ENCODE peak calls at places on chromosomes 16 and 17, in eight cellular contexts. J is nephron progenitor cell, M is epithelial cell of esophagus, X is GM23338, D is astrocyte, O is heart right ventricle, R is HepG2, E is K562. A is an unnamed sample.

GRCh38 chr17:36632916-36633846 is 31.8 kb downstream of the MRM1 start:
- DNase-seq in J (no peak), M (no peak), X (peak), D (no peak), O (no peak), R (no peak), E (no peak), A (no peak)

GRCh38 chr17:49585422-49586027 is 9.9 kb downstream of the NXPH3 start:
- DNase-seq in J (no peak), M (no peak), X (peak), D (no peak), O (no peak), R (no peak), E (peak), A (no peak)

GRCh38 chr16:51449441-51449840 is 298.4 kb upstream of the SALL1 start:
- DNase-seq in J (peak), M (no peak), X (no peak), D (no peak), O (no peak), R (no peak), E (no peak), A (no peak)

GRCh38 chr17:81878294-81878693 is 7.2 kb upstream of the ARHGDIA start:
- DNase-seq in J (no peak), M (no peak), X (no peak), D (no peak), O (no peak), R (no peak), E (no peak), A (no peak)

GRCh38 chr17:29358421-29358820 is 31.7 kb upstream of the TAOK1 start:
- DNase-seq in J (no peak), M (peak), X (no peak), D (peak), O (no peak), R (no peak), E (no peak), A (no peak)

GRCh38 chr17:81393684-81394376 is 1.4 kb upstream of the BAHCC1 start:
- DNase-seq in J (peak), M (peak), X (peak), D (peak), O (peak), R (peak), E (peak), A (peak)

GRCh38 chr16:70472786-70473433 is 18.5 kb downstream of the FCSK start:
- DNase-seq in J (no peak), M (no peak), X (peak), D (no peak), O (no peak), R (no peak), E (no peak), A (no peak)

GRCh38 chr17:15945493-15946209 is 721 bp downstream of the ADORA2B start:
- DNase-seq in J (peak), M (peak), X (peak), D (no peak), O (no peak), R (no peak), E (peak), A (no peak)

GRCh38 chr17:8681175-8681949 is 50.8 kb upstream of the MYH10 start:
- DNase-seq in J (no peak), M (no peak), X (no peak), D (peak), O (peak), R (no peak), E (no peak), A (no peak)

GRCh38 chr17:59287452-59287851 is 44.0 kb upstream of the YPEL2 start:
- DNase-seq in J (no peak), M (peak), X (no peak), D (peak), O (no peak), R (no peak), E (peak), A (no peak)

GRCh38 chr17:43915561-43915960 is 8.2 kb upstream of the MPP2 start:
- DNase-seq in J (no peak), M (no peak), X (no peak), D (no peak), O (no peak), R (no peak), E (no peak), A (no peak)

GRCh38 chr17:68963958-68964357 is 8.8 kb upstream of the ABCA8 start:
- DNase-seq in J (no peak), M (peak), X (no peak), D (no peak), O (no peak), R (no peak), E (no peak), A (no peak)

GRCh38 chr16:22054847-22055590 is 37.3 kb upstream of the VWA3A start:
- DNase-seq in J (no peak), M (no peak), X (no peak), D (no peak), O (no peak), R (no peak), E (peak), A (no peak)

GRCh38 chr17:79912552-79913330 is 73.5 kb upstream of the CBX4 start:
- DNase-seq in J (no peak), M (no peak), X (peak), D (no peak), O (no peak), R (no peak), E (no peak), A (no peak)

GRCh38 chr16:66289051-66289680 is 77.3 kb upstream of the CDH5 start:
- DNase-seq in J (no peak), M (no peak), X (no peak), D (no peak), O (no peak), R (no peak), E (no peak), A (no peak)

GRCh38 chr17:27980035-27980434 is 62.4 kb upstream of the NLK start:
- DNase-seq in J (no peak), M (peak), X (no peak), D (peak), O (peak), R (no peak), E (no peak), A (no peak)

GRCh38 chr16:71460246-71460645 is 1.8 kb downstream of the ZNF23 start:
- DNase-seq in J (no peak), M (peak), X (no peak), D (peak), O (no peak), R (no peak), E (no peak), A (no peak)

GRCh38 chr16:23670137-23670776 is 8.4 kb upstream of the PLK1 start:
- DNase-seq in J (no peak), M (peak), X (no peak), D (peak), O (no peak), R (no peak), E (no peak), A (no peak)

GRCh38 chr17:3888343-3889171 is 4.3 kb downstream of the CAMKK1 start:
- DNase-seq in J (peak), M (peak), X (peak), D (peak), O (peak), R (no peak), E (peak), A (peak)

GRCh38 chr16:69320731-69321073 is 9.6 kb downstream of the VPS4A start:
- DNase-seq in J (no peak), M (no peak), X (no peak), D (no peak), O (no peak), R (no peak), E (no peak), A (no peak)

GRCh38 chr17:45291170-45291805 is 25.5 kb downstream of the MAP3K14 start:
- DNase-seq in J (no peak), M (no peak), X (no peak), D (no peak), O (no peak), R (no peak), E (no peak), A (no peak)

GRCh38 chr17:81418710-81419332 is 23.6 kb downstream of the BAHCC1 start:
- DNase-seq in J (no peak), M (peak), X (no peak), D (no peak), O (no peak), R (no peak), E (no peak), A (no peak)

GRCh38 chr16:76676356-76676755 is 399.2 kb downstream of the CNTNAP4 start:
- DNase-seq in J (no peak), M (peak), X (peak), D (no peak), O (no peak), R (no peak), E (no peak), A (no peak)

GRCh38 chr17:57045868-57046671 is 39.0 kb upstream of the AKAP1 start:
- DNase-seq in J (no peak), M (no peak), X (peak), D (no peak), O (no peak), R (no peak), E (no peak), A (no peak)

GRCh38 chr16:56930516-56931252 is 1.3 kb upstream of the HERPUD1 start:
- DNase-seq in J (no peak), M (no peak), X (peak), D (no peak), O (no peak), R (no peak), E (no peak), A (no peak)

GRCh38 chr17:60577147-60577925 is 22.7 kb upstream of the PPM1D start:
- DNase-seq in J (no peak), M (no peak), X (peak), D (peak), O (peak), R (peak), E (peak), A (peak)

GRCh38 chr17:31392856-31393748 is 1.6 kb downstream of the RAB11FIP4 start:
- DNase-seq in J (no peak), M (peak), X (peak), D (no peak), O (peak), R (no peak), E (no peak), A (peak)

GRCh38 chr17:79803997-79804855 is 7.3 kb upstream of the CBX8 start:
- DNase-seq in J (peak), M (peak), X (peak), D (no peak), O (no peak), R (no peak), E (no peak), A (no peak)

GRCh38 chr16:66525396-66526180 is 24.3 kb downstream of the TK2 start:
- DNase-seq in J (no peak), M (no peak), X (no peak), D (peak), O (no peak), R (no peak), E (no peak), A (no peak)

GRCh38 chr17:58402679-58403078 is 14.7 kb downstream of the RNF43 start:
- DNase-seq in J (no peak), M (peak), X (peak), D (peak), O (no peak), R (no peak), E (no peak), A (no peak)

GRCh38 chr16:88628512-88628974 is 9.8 kb upstream of the IL17C start:
- DNase-seq in J (peak), M (no peak), X (peak), D (no peak), O (peak), R (peak), E (peak), A (no peak)
- TF ChIP-seq CTCF in J (peak), M (no peak), X (peak), D (peak), O (peak), R (peak), E (peak), A (no peak)

DNA sequence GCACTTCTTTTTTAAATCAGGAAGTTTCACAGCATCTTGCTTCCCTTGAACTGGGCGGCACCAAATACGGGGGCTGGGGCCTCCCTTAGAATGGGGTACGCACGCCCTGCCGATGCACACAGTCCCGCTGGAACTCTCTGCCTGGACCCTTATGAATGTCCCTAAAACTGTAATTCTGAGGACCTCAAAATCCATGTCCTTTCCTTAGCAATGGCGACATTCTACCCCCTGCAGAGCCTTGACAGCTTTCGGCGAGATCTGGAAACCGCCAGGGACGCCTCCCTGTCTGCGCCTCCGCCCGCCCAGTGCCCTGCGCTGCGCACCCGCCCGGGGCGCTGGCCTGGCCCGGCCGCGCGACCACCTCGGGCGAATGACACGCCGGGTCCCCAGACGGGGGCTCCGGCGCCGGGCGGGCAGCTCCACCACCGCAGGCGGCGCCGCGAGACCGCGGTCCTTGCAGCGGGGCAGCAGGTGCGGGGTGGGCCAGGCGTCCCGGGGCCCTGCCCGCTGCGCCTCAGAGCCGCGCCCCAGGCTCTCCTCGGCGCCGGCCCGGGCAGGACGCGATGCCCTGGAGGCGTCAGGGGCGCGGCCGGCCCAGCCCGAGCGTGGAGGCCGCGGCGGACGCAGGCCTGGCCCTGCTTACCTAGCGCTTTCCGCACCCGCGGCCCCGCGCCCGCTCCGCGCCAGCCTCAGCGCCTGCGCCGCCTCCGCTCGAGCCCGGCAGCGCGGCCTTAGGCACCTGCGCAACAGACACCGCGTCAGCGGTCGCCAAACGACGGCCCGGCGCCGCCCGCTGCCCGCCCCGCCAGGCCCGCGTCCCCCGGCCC is 548 bp downstream of the HAGH start:
- DNase-seq in J (peak), M (peak), X (peak), D (peak), O (peak), R (peak), E (peak), A (no peak)
- TF ChIP-seq CTCF in J (no peak), M (no peak), X (no peak), D (no peak), O (peak), R (no peak), E (peak), A (peak)

DNA sequence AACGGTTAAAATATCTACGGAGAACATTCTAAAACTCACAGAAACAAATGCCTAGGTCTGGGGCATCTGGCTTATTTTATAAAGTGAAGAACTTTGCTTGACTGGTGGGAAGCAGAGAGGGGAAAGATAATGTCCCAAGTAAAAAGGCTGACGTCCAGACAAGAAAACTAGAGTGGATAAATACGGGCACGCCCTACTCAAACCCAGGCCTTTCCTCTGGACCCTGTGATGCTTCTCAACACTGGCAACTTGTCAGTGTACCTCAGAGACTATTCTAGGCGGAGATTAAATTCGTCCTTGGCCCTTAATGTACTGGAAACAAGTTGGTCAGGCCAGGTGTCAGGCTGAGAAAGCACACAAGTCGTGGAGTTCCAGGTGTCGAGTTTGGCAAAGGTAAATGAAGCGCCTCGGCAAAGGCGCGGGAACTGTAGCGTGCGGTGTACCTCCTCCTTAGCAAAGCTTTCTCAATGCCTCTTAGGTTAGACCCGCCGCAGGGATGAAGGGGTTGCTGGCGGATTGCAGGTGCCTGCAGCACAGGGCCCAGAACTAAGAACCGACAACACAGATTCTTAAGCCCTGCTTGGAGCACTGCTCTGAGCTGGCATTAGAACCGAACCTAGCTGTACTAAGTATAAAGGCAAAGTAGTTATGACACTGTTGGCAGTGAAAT is 668 bp upstream of the UNK start:
- DNase-seq in J (no peak), M (no peak), X (peak), D (no peak), O (no peak), R (no peak), E (peak), A (no peak)
- TF ChIP-seq CTCF in J (no peak), M (no peak), X (no peak), D (no peak), O (no peak), R (no peak), E (no peak), A (no peak)

GRCh38 chr16:49592507-49593422 is 219.2 kb downstream of the C16orf78 start:
- DNase-seq in J (peak), M (no peak), X (peak), D (peak), O (peak), R (peak), E (peak), A (no peak)
- TF ChIP-seq CTCF in J (peak), M (peak), X (peak), D (peak), O (peak), R (peak), E (peak), A (no peak)

GRCh38 chr16:87854053-87854906 is 15.0 kb downstream of the SLC7A5 start:
- DNase-seq in J (no peak), M (peak), X (no peak), D (no peak), O (no peak), R (peak), E (peak), A (no peak)

GRCh38 chr16:87851141-87851587 is 18.1 kb downstream of the SLC7A5 start:
- DNase-seq in J (no peak), M (peak), X (no peak), D (no peak), O (no peak), R (no peak), E (no peak), A (no peak)

GRCh38 chr16:87854907-87855683 is 14.2 kb downstream of the SLC7A5 start:
- DNase-seq in J (no peak), M (no peak), X (no peak), D (no peak), O (no peak), R (no peak), E (no peak), A (no peak)

GRCh38 chr16:87851601-87852000 is 17.7 kb downstream of the SLC7A5 start:
- DNase-seq in J (peak), M (no peak), X (no peak), D (no peak), O (no peak), R (no peak), E (no peak), A (no peak)

GRCh38 chr16:87853411-87854052 is 15.8 kb downstream of the SLC7A5 start:
- DNase-seq in J (peak), M (peak), X (peak), D (peak), O (peak), R (peak), E (peak), A (peak)
- TF ChIP-seq CTCF in J (no peak), M (no peak), X (no peak), D (no peak), O (no peak), R (peak), E (no peak), A (no peak)

GRCh38 chr17:40714473-40714872 is 10.9 kb upstream of the KRT24 start:
- DNase-seq in J (no peak), M (no peak), X (no peak), D (no peak), O (no peak), R (no peak), E (no peak), A (no peak)
- TF ChIP-seq CTCF in J (no peak), M (no peak), X (peak), D (no peak), O (no peak), R (no peak), E (no peak), A (no peak)

GRCh38 chr16:14491831-14492529 is 138.1 kb downstream of the PARN start:
- DNase-seq in J (no peak), M (no peak), X (no peak), D (no peak), O (no peak), R (no peak), E (no peak), A (no peak)

GRCh38 chr16:14486520-14487303 is 143.3 kb downstream of the PARN start:
- DNase-seq in J (peak), M (peak), X (peak), D (peak), O (peak), R (peak), E (peak), A (peak)

GRCh38 chr16:14487579-14487978 is 142.5 kb downstream of the PARN start:
- DNase-seq in J (no peak), M (no peak), X (no peak), D (no peak), O (no peak), R (no peak), E (peak), A (no peak)

GRCh38 chr16:14490281-14490680 is 139.8 kb downstream of the PARN start:
- DNase-seq in J (no peak), M (no peak), X (no peak), D (no peak), O (no peak), R (no peak), E (peak), A (no peak)

GRCh38 chr16:14489460-14489859 is 140.6 kb downstream of the PARN start:
- DNase-seq in J (no peak), M (no peak), X (peak), D (no peak), O (no peak), R (peak), E (peak), A (no peak)
- TF ChIP-seq CTCF in J (peak), M (peak), X (peak), D (peak), O (no peak), R (peak), E (peak), A (no peak)

DNA sequence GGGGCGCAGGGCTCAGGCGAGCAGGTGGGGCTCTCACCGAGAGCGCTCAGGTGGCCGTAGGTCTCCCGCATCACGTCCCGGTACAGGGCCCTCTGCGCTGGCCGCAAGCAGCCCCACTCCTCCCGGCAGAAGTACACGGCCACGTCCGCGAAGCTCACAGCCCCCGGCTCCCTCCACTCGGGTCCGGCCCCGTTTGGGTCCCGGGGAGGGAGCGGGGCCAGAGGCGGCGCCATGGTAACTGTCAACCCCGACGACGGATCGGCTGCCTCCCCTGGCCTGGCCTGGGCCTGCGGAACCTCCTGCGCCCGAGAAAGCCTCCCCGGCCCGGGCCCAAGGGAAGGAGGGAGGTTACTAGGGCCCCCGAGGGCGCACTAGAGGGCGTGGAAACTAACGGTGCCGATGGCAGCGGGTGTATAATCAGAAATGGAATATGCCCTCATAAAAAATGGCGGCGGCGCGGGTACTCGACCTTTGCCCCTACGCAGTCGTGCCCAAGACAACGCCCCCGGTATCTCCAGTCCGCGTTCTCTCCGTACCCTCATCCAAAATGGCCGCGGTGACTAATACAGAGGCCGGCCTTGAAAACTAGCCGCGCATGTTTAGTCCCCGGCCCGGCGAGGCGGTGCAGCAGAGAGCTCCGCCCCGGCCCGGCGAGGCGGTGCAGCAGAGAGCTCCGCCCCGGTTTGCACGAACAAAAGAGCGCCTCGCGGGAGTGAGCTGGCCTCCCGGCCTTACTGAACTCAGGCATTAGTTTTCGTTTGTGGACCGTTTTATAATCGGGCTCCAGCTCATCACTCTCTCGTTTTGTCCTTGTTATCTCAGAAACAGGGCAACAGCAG is at the start of gene ZNF764:
- DNase-seq in J (peak), M (peak), X (peak), D (peak), O (peak), R (peak), E (peak), A (peak)
- TF ChIP-seq CTCF in J (no peak), M (no peak), X (no peak), D (no peak), O (no peak), R (no peak), E (peak), A (no peak)

GRCh38 chr16:82135844-82136243 is 34.2 kb downstream of the MPHOSPH6 start:
- DNase-seq in J (no peak), M (no peak), X (no peak), D (no peak), O (no peak), R (peak), E (no peak), A (no peak)
- TF ChIP-seq CTCF in J (no peak), M (no peak), X (no peak), D (no peak), O (no peak), R (no peak), E (no peak), A (no peak)